ENCODE peak calls at places on chromosomes 4 and X, in six cellular contexts. D is IMR-90, V is GM23248, X is endothelial cell of umbilical vein, N is endodermal cell, F is H9. B is an unnamed sample. For H3K4me1, the result is how much of the 10 kb centered on the place peaks cover.

GRCh38 chrX:155048997-155049619 is 21.8 kb downstream of the CMC4 start:
- DNase-seq in N (peak), X (peak), D (peak), F (peak), V (peak), B (peak)

GRCh38 chr4:2757426-2757825 is 1.3 kb upstream of the TNIP2 start:
- DNase-seq in D (no peak), N (no peak), X (no peak), V (no peak), F (no peak), B (no peak)

GRCh38 chrX:2710496-2710895 is 19.4 kb downstream of the CD99 start:
- DNase-seq in V (peak), F (no peak), D (no peak), N (no peak), X (no peak), B (no peak)

GRCh38 chrX:71540801-71541545 is 8.1 kb downstream of the OGT start:
- DNase-seq in N (no peak), D (no peak), X (no peak), F (no peak), V (no peak), B (no peak)

GRCh38 chrX:37347420-37347819 is 1.7 kb upstream of the PRRG1 start:
- DNase-seq in X (no peak), F (no peak), N (no peak), D (peak), V (peak), B (peak)

GRCh38 chr4:109462297-109462696 is 28.7 kb downstream of the SEC24B start:
- DNase-seq in N (no peak), V (no peak), X (no peak), D (no peak), F (no peak), B (no peak)

GRCh38 chrX:131588995-131589394 is 45.1 kb downstream of the OR13H1 start:
- DNase-seq in N (no peak), X (no peak), D (no peak), F (no peak), V (no peak), B (no peak)

GRCh38 chrX:68748030-68748429 is 80.8 kb upstream of the EFNB1 start:
- DNase-seq in V (no peak), N (no peak), F (no peak), D (no peak), X (no peak), B (no peak)

GRCh38 chrX:13387656-13388421 is 68.0 kb upstream of the ATXN3L start:
- DNase-seq in N (no peak), X (no peak), V (peak), D (peak), F (no peak), B (peak)

GRCh38 chrX:49978191-49978590 is 55.8 kb downstream of the CLCN5 start:
- DNase-seq in N (no peak), D (no peak), F (no peak), X (peak), V (no peak), B (no peak)

GRCh38 chr4:55318135-55318534 is 27.9 kb upstream of the SRD5A3 start:
- DNase-seq in X (peak), V (peak), N (no peak), F (no peak), D (no peak), B (peak)

GRCh38 chr4:48902266-48902665 is 4.3 kb downstream of the OCIAD2 start:
- DNase-seq in N (no peak), F (no peak), X (no peak), D (peak), V (peak), B (peak)

GRCh38 chr4:48905363-48906015 is 1.1 kb downstream of the OCIAD2 start:
- DNase-seq in N (no peak), F (no peak), X (peak), D (peak), V (peak), B (peak)

GRCh38 chr4:48906283-48907173 is at the start of gene OCIAD2:
- DNase-seq in V (peak), F (peak), N (peak), X (peak), D (no peak), B (peak)

GRCh38 chr4:48904101-48904500 is 2.5 kb downstream of the OCIAD2 start:
- DNase-seq in V (no peak), D (no peak), F (no peak), X (no peak), N (no peak), B (no peak)

GRCh38 chr4:48904541-48905142 is 1.9 kb downstream of the OCIAD2 start:
- DNase-seq in N (no peak), F (no peak), V (no peak), D (peak), X (no peak), B (peak)
- H3K9ac ChIP-seq in N (no peak), F (no peak), V (no peak), D (no peak), X (no peak), B (no peak)

GRCh38 chrX:150542846-150543229 is 25.6 kb upstream of the MTM1 start:
- DNase-seq in X (no peak), F (no peak), V (no peak), D (no peak), N (no peak), B (no peak)

GRCh38 chrX:150546711-150547153 is 21.7 kb upstream of the MTM1 start:
- DNase-seq in V (peak), F (no peak), N (no peak), D (no peak), X (no peak), B (no peak)

GRCh38 chrX:150543230-150544155 is 24.9 kb upstream of the MTM1 start:
- DNase-seq in X (no peak), N (no peak), F (no peak), V (no peak), D (no peak), B (no peak)

GRCh38 chrX:150544835-150545790 is 23.3 kb upstream of the MTM1 start:
- DNase-seq in F (no peak), X (peak), N (no peak), D (no peak), V (no peak), B (no peak)

DNA sequence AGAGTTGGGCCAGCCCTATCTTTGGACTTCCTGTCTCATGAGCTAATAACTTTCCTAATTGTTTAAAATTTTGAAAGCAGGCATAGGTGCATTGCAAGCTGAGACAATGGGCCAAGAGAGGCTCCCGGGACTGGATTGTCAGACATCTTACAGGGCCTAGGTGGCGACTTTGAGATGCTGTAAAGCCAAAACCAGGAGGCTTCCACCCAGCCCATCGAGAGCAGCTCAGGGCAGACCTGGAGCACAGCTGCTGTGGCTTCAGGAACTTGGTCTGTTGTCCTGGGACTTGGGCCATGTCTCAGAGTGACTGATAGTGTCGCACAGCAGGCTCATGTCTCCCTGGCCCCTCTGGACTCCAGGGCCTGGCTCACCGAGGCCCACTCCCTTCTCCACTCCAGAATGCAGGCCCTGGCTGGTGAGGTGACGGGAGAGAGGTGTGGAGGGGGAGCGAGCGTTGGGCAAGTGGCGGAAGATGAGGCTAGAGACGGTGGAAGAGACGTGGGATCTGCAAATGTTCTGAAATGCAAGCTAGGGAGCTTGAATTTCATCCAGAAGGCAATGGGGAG is 24.1 kb upstream of the MTM1 start:
- DNase-seq in N (peak), D (no peak), F (peak), V (no peak), X (no peak), B (no peak)
- H3K4me1 ChIP-seq in N (under half), D (under half), F (under half), V (under half), X (under half), B (under half)

DNA sequence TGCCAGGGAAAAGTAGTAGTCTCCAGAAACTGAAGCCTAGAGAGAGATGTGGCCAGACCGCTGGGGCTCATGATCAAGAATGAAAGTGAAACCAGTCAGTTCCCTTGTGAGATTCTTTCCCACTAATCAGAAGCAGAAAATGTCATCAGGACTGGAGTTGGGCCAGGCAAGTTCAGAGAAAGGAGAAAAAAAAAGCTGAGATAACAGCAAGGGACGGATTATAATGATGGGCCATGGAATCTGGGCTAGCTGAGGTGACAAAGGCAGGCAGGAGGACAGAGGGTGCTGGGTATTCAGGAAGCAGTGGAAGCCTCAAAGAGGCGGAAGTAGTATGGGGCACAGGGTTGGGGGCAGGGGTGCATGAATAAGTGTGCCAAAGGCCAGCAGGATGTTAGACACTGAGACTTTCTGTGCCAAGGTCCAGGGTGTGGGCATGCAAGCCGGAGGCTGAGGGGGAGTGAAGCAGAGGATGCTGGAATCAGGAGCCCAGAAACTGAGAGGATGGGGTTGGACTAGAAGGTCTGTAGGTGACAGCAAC is 2.5 kb downstream of the CXorf38 start:
- DNase-seq in F (no peak), N (no peak), X (peak), V (peak), D (peak), B (peak)
- H3K9ac ChIP-seq in F (no peak), N (no peak), X (peak), V (peak), D (peak), B (peak)

DNA sequence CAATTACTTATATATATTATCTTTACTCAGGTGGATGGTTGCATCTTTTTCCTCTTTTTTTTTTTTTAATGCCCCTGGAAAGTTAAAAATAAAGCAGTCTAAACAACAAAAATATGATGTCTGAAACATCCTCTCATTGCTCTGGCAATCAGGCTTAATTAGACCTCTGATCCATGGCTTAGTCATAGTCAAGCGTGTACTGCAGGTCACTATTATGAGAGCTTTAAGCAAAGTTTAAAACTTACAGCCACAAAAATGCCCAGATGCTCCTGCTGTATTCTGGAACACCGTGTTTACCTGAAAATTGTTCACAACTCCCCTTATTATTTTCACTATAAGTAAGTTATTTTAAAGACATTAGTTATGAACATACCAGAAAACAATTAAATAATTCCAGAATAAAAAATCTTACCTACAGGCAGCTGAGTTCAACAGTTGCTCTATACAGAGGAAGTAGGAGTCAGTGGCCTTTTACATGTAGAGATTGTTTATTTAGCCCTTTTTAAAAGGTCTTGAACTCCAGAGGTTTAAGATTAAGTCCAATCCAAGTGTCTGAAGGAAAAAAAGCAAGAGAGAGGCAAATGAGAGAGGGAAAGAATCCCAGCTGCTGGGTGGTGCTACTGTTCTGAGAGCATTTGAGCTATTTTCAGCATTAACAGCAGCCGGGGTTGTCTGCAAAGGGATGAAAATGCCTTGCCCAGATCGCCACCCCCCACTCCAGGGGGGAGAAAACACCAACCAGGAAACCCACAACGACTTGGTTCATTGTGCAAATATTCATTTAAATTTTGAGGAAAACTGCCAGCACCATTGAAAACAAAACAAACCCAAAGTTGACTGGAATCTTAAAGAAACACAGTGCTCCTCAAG is 36.9 kb downstream of the SORBS2 start:
- DNase-seq in N (no peak), F (no peak), D (peak), X (peak), V (peak), B (peak)
- H3K4me1 ChIP-seq in N (under half), F (under half), D (under half), X (under half), V (under half), B (under half)

GRCh38 chr4:77052352-77052751 is 23.4 kb downstream of the CCNI start:
- DNase-seq in X (peak), V (peak), D (peak), N (peak), F (peak), B (peak)
- H3K9ac ChIP-seq in X (no peak), V (peak), D (no peak), N (no peak), F (no peak), B (peak)

GRCh38 chr4:54099287-54099958 is 540 bp upstream of the GSX2 start:
- DNase-seq in D (no peak), V (no peak), F (peak), N (peak), X (no peak), B (peak)
- H3K4me1 ChIP-seq in D (under half), V (under half), F (under half), N (under half), X (under half), B (under half)

GRCh38 chr4:141645611-141646340 is 9.4 kb downstream of the IL15 start:
- DNase-seq in V (peak), F (no peak), N (no peak), X (no peak), D (peak), B (peak)

GRCh38 chr4:141640692-141641091 is 4.3 kb downstream of the IL15 start:
- DNase-seq in V (no peak), D (no peak), N (no peak), X (no peak), F (no peak), B (no peak)

GRCh38 chr4:141642711-141643110 is 6.3 kb downstream of the IL15 start:
- DNase-seq in X (peak), V (no peak), D (no peak), F (no peak), N (no peak), B (no peak)

GRCh38 chr4:141643557-141643956 is 7.2 kb downstream of the IL15 start:
- DNase-seq in X (peak), N (no peak), F (no peak), V (peak), D (peak), B (peak)

DNA sequence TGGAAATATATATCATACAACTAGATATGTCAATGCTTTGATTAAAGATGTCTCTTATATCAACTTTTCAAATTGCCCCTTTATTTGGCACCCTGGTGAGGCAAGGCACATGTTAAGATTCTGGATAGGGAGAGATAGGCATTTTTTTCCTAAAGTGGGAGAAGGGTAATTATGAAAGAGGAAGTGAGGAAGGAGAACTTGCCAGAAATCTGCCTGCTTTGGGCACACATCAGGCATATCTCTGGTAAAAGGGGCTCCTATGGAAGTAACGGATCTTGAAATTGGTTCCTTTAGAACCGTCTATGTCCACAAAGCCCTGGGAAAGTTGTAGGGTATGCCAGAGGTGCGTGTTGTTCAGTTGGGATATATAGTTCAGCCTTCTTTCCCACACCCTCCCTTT is 5.7 kb downstream of the IL15 start:
- DNase-seq in D (no peak), X (no peak), V (no peak), F (no peak), N (no peak), B (no peak)
- H3K9ac ChIP-seq in D (no peak), X (no peak), V (no peak), F (no peak), N (no peak), B (no peak)

GRCh38 chrX:25052798-25053534 is 37.2 kb upstream of the ARX start:
- DNase-seq in V (no peak), F (peak), N (peak), X (no peak), D (no peak), B (no peak)
- H3K4me1 ChIP-seq in V (under half), F (under half), N (under half), X (under half), D (under half), B (under half)